ENCODE peak calls at places on chromosomes 7 and 10, in eight cellular contexts. One of them, this sample, is unnamed.

GRCh38 chr10:88974012-88974411 is 16.6 kb upstream of the FAS start:
- DNase-seq in RPMI7951: peak
- DNase-seq in EH: peak
- DNase-seq in adrenal gland: no peak
- DNase-seq in psoas muscle: no peak
- DNase-seq in natural killer cell treated with Interleukin-12 subunit alpha and Interleukin-12 subunit beta and Interleukin-15 and Interleukin-18, amount 100 ng/mL, for 72 hours: no peak
- DNase-seq in amygdala: no peak
- DNase-seq in mammary epithelial cell: no peak
- DNase-seq in this sample: no peak

GRCh38 chr10:114095676-114096331 is 52.1 kb downstream of the ADRB1 start:
- DNase-seq in RPMI7951: no peak
- DNase-seq in EH: no peak
- DNase-seq in adrenal gland: no peak
- DNase-seq in psoas muscle: no peak
- DNase-seq in natural killer cell treated with Interleukin-12 subunit alpha and Interleukin-12 subunit beta and Interleukin-15 and Interleukin-18, amount 100 ng/mL, for 72 hours: no peak
- DNase-seq in amygdala: no peak
- DNase-seq in mammary epithelial cell: no peak
- DNase-seq in this sample: no peak

GRCh38 chr10:474406-474805 is 215.1 kb downstream of the DIP2C start:
- DNase-seq in RPMI7951: no peak
- DNase-seq in EH: no peak
- DNase-seq in adrenal gland: no peak
- DNase-seq in psoas muscle: no peak
- DNase-seq in natural killer cell treated with Interleukin-12 subunit alpha and Interleukin-12 subunit beta and Interleukin-15 and Interleukin-18, amount 100 ng/mL, for 72 hours: no peak
- DNase-seq in amygdala: no peak
- DNase-seq in mammary epithelial cell: no peak
- DNase-seq in this sample: no peak

GRCh38 chr10:93447019-93447418 is 35.1 kb downstream of the MYOF start:
- DNase-seq in RPMI7951: no peak
- DNase-seq in EH: no peak
- DNase-seq in adrenal gland: no peak
- DNase-seq in psoas muscle: no peak
- DNase-seq in natural killer cell treated with Interleukin-12 subunit alpha and Interleukin-12 subunit beta and Interleukin-15 and Interleukin-18, amount 100 ng/mL, for 72 hours: no peak
- DNase-seq in amygdala: no peak
- DNase-seq in mammary epithelial cell: no peak
- DNase-seq in this sample: no peak

GRCh38 chr7:28509256-28510021 is 97.1 kb downstream of the CREB5 start:
- DNase-seq in RPMI7951: no peak
- DNase-seq in EH: no peak
- DNase-seq in adrenal gland: no peak
- DNase-seq in psoas muscle: peak
- DNase-seq in natural killer cell treated with Interleukin-12 subunit alpha and Interleukin-12 subunit beta and Interleukin-15 and Interleukin-18, amount 100 ng/mL, for 72 hours: no peak
- DNase-seq in amygdala: no peak
- DNase-seq in mammary epithelial cell: peak
- DNase-seq in this sample: no peak

GRCh38 chr10:119667562-119668328 is 16.6 kb downstream of the BAG3 start:
- DNase-seq in RPMI7951: peak
- DNase-seq in EH: peak
- DNase-seq in adrenal gland: peak
- DNase-seq in psoas muscle: peak
- DNase-seq in natural killer cell treated with Interleukin-12 subunit alpha and Interleukin-12 subunit beta and Interleukin-15 and Interleukin-18, amount 100 ng/mL, for 72 hours: no peak
- DNase-seq in amygdala: no peak
- DNase-seq in mammary epithelial cell: peak
- DNase-seq in this sample: peak

GRCh38 chr7:25790261-25790660 is 361.7 kb upstream of the NFE2L3 start:
- DNase-seq in RPMI7951: no peak
- DNase-seq in EH: no peak
- DNase-seq in adrenal gland: peak
- DNase-seq in psoas muscle: no peak
- DNase-seq in natural killer cell treated with Interleukin-12 subunit alpha and Interleukin-12 subunit beta and Interleukin-15 and Interleukin-18, amount 100 ng/mL, for 72 hours: no peak
- DNase-seq in amygdala: no peak
- DNase-seq in mammary epithelial cell: no peak
- DNase-seq in this sample: no peak

GRCh38 chr7:130922206-130923112 is 188.5 kb upstream of the KLF14 start:
- DNase-seq in RPMI7951: no peak
- DNase-seq in EH: no peak
- DNase-seq in adrenal gland: no peak
- DNase-seq in psoas muscle: no peak
- DNase-seq in natural killer cell treated with Interleukin-12 subunit alpha and Interleukin-12 subunit beta and Interleukin-15 and Interleukin-18, amount 100 ng/mL, for 72 hours: no peak
- DNase-seq in amygdala: no peak
- DNase-seq in mammary epithelial cell: no peak
- DNase-seq in this sample: no peak

GRCh38 chr10:580796-581195 is 108.7 kb downstream of the DIP2C start:
- DNase-seq in RPMI7951: peak
- DNase-seq in EH: peak
- DNase-seq in adrenal gland: peak
- DNase-seq in psoas muscle: no peak
- DNase-seq in natural killer cell treated with Interleukin-12 subunit alpha and Interleukin-12 subunit beta and Interleukin-15 and Interleukin-18, amount 100 ng/mL, for 72 hours: no peak
- DNase-seq in amygdala: no peak
- DNase-seq in mammary epithelial cell: peak
- DNase-seq in this sample: no peak

GRCh38 chr10:80466724-80467326 is 12.7 kb downstream of the TSPAN14 start:
- DNase-seq in RPMI7951: no peak
- DNase-seq in EH: no peak
- DNase-seq in adrenal gland: no peak
- DNase-seq in psoas muscle: no peak
- DNase-seq in natural killer cell treated with Interleukin-12 subunit alpha and Interleukin-12 subunit beta and Interleukin-15 and Interleukin-18, amount 100 ng/mL, for 72 hours: no peak
- DNase-seq in amygdala: no peak
- DNase-seq in mammary epithelial cell: no peak
- DNase-seq in this sample: no peak

GRCh38 chr7:140287988-140288387 is 110.3 kb downstream of the SLC37A3 start:
- DNase-seq in RPMI7951: no peak
- DNase-seq in EH: no peak
- DNase-seq in adrenal gland: no peak
- DNase-seq in psoas muscle: no peak
- DNase-seq in natural killer cell treated with Interleukin-12 subunit alpha and Interleukin-12 subunit beta and Interleukin-15 and Interleukin-18, amount 100 ng/mL, for 72 hours: peak
- DNase-seq in amygdala: no peak
- DNase-seq in mammary epithelial cell: no peak
- DNase-seq in this sample: no peak